ENCODE peak calls at places on chromosomes 4 and X, in six cellular contexts. W is activated CD8-positive, alpha-beta T cell treated with anti-CD3 and anti-CD28 coated beads for 36 hours; X is body of pancreas; O is HFF-Myc; S is tibial artery; B is neural progenitor cell. J is an unnamed sample.
A peak's percentile ranks its signal among the peaks of the same experiment; 100 is the strongest.

GRCh38 chrX:15946783-15947550 is 92.4 kb upstream of the AP1S2 start:
- DNase-seq in S (no peak), B (no peak), W (peak; percentile 11), O (peak; percentile 54), X (no peak), J (no peak)

GRCh38 chr4:183284965-183285364 is 35.1 kb downstream of the CLDN22 start:
- DNase-seq in O (peak; percentile 45), B (no peak), X (no peak), S (no peak), W (no peak), J (no peak)

GRCh38 chr4:148311493-148311892 is 130.7 kb downstream of the NR3C2 start:
- DNase-seq in W (no peak), B (no peak), O (no peak), X (no peak), S (no peak), J (no peak)

GRCh38 chrX:140180585-140180984 is 215.3 kb upstream of the CXorf66 start:
- DNase-seq in S (no peak), B (no peak), W (no peak), X (no peak), O (no peak), J (no peak)

GRCh38 chr4:184782731-184783472 is 42.9 kb downstream of the ACSL1 start:
- DNase-seq in X (no peak), O (no peak), S (no peak), B (no peak), W (no peak), J (no peak)

GRCh38 chrX:97267376-97267775 is 383.7 kb downstream of the RPA4 start:
- DNase-seq in S (no peak), W (no peak), B (no peak), O (no peak), X (no peak), J (no peak)

GRCh38 chrX:54495814-54496516 is at the start of gene FGD1:
- DNase-seq in B (peak; percentile 85), O (no peak), S (peak; percentile 86), X (peak; percentile 67), W (peak; percentile 34), J (peak; percentile 65)

GRCh38 chrX:56228914-56229313 is 3.2 kb upstream of the KLF8 start:
- DNase-seq in X (no peak), W (no peak), S (peak; percentile 66), O (no peak), B (no peak), J (no peak)

GRCh38 chr4:177108708-177109107 is 201.0 kb upstream of the NEIL3 start:
- DNase-seq in O (no peak), S (no peak), B (peak; percentile 7), W (no peak), X (no peak), J (no peak)

GRCh38 chr4:77742054-77742453 is 77.1 kb downstream of the CNOT6L start:
- DNase-seq in W (no peak), O (no peak), B (no peak), S (no peak), X (no peak), J (no peak)

GRCh38 chrX:48474127-48474526 is 1.9 kb upstream of the FTSJ1 start:
- DNase-seq in B (peak; percentile 23), O (no peak), S (no peak), X (no peak), W (peak; percentile 51), J (no peak)

GRCh38 chr4:150789864-150790263 is 207.9 kb downstream of the MAB21L2 start:
- DNase-seq in O (no peak), S (no peak), B (no peak), X (no peak), W (no peak), J (no peak)

GRCh38 chrX:6545712-6546111 is 10.8 kb upstream of the VCX3A start:
- DNase-seq in O (no peak), B (no peak), S (no peak), W (no peak), X (no peak), J (no peak)

GRCh38 chr4:16169491-16169890 is 56.8 kb downstream of the TAPT1 start:
- DNase-seq in O (no peak), B (no peak), W (no peak), X (no peak), S (no peak), J (no peak)

GRCh38 chrX:123739474-123739873 is 6.6 kb upstream of the THOC2 start:
- DNase-seq in B (no peak), O (no peak), W (no peak), X (no peak), S (no peak), J (no peak)

GRCh38 chrX:123732679-123733363 is at the start of gene THOC2:
- DNase-seq in S (peak; percentile 91), W (peak; percentile 83), X (peak; percentile 81), O (peak; percentile 63), B (peak; percentile 68), J (peak; percentile 81)

GRCh38 chrX:123738378-123738955 is 5.6 kb upstream of the THOC2 start:
- DNase-seq in X (no peak), S (no peak), W (no peak), B (no peak), O (no peak), J (no peak)

GRCh38 chrX:123740006-123740405 is 7.2 kb upstream of the THOC2 start:
- DNase-seq in B (peak; percentile 2), X (no peak), O (no peak), S (no peak), W (no peak), J (no peak)

GRCh38 chrX:123736333-123736921 is 3.6 kb upstream of the THOC2 start:
- DNase-seq in X (no peak), O (peak; percentile 22), W (no peak), B (no peak), S (no peak), J (no peak)
- TF ChIP-seq CTCF in X (no peak), O (no peak), W (no peak), B (no peak), S (no peak), J (no peak)

DNA sequence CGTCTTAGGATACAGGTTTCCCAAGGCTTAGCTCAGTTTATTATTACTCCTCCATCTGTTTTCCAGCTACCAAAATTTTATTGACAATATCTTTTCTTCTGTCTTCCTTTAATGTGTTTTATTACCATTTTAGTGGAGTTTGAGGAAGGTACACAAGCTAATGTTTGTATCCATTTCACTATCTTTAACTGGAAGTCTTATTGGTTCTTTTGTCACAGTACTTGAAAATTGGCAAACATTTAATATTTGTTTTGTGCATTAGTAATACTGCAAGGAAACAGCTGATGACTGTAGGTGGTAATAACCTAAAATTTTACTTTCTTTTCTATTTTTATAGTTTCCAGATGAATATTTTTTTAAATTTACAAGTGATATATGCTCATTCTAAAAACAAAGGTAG is 9.3 kb upstream of the ARL9 start:
- DNase-seq in B (no peak), O (no peak), S (no peak), W (no peak), X (no peak), J (no peak)
- TF ChIP-seq CTCF in B (no peak), O (no peak), S (no peak), W (no peak), X (no peak), J (no peak)

GRCh38 chrX:130902783-130903613 is at the start of gene ENOX2:
- DNase-seq in S (peak; percentile 96), O (peak; percentile 87), X (peak; percentile 88), W (peak; percentile 86), B (peak; percentile 95), J (peak; percentile 81)
- TF ChIP-seq CTCF in S (no peak), O (no peak), X (peak; percentile 29), W (no peak), B (no peak), J (no peak)

GRCh38 chr4:35151816-35152572 is 1092.3 kb downstream of the ARAP2 start:
- DNase-seq in B (peak; percentile 63), W (peak; percentile 14), O (peak; percentile 3), X (peak; percentile 21), S (no peak), J (no peak)
- TF ChIP-seq CTCF in B (peak; percentile 80), W (peak; percentile 19), O (peak; percentile 48), X (peak; percentile 19), S (no peak), J (peak; percentile 12)

DNA sequence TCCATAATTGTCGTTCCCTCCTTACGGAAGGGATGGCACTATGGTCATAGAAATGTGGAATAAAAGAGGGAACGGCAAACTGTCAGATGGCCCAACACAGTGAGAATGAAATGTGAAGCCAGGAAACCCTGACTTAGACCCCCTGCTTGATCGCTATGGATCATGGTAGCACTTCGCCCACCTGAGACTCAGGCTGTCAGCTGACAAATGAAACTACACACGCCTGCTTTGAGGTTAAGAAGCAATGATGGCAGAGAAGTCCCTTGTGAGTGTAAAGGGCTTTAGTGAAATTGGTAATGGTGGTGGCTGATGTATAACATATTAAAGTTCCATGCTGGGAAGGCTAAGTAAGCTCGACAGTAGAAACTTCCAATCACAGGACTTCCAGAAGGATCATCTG is 107.8 kb downstream of the AFAP1 start:
- DNase-seq in W (no peak), S (no peak), B (no peak), X (no peak), O (no peak), J (no peak)
- TF ChIP-seq CTCF in W (no peak), S (no peak), B (no peak), X (no peak), O (no peak), J (no peak)

GRCh38 chr4:75018811-75019210 is 85.9 kb downstream of the PARM1 start:
- DNase-seq in S (no peak), X (no peak), W (no peak), O (no peak), B (no peak), J (no peak)

GRCh38 chr4:75011131-75011795 is 78.3 kb downstream of the PARM1 start:
- DNase-seq in O (no peak), B (no peak), W (no peak), S (no peak), X (no peak), J (no peak)

GRCh38 chr4:75016472-75016871 is 83.6 kb downstream of the PARM1 start:
- DNase-seq in B (no peak), O (no peak), S (no peak), X (no peak), W (no peak), J (no peak)

GRCh38 chr4:75015627-75016026 is 82.7 kb downstream of the PARM1 start:
- DNase-seq in W (no peak), X (peak; percentile 40), B (no peak), S (peak; percentile 72), O (no peak), J (no peak)
- TF ChIP-seq CTCF in W (no peak), X (no peak), B (no peak), S (no peak), O (no peak), J (no peak)

DNA sequence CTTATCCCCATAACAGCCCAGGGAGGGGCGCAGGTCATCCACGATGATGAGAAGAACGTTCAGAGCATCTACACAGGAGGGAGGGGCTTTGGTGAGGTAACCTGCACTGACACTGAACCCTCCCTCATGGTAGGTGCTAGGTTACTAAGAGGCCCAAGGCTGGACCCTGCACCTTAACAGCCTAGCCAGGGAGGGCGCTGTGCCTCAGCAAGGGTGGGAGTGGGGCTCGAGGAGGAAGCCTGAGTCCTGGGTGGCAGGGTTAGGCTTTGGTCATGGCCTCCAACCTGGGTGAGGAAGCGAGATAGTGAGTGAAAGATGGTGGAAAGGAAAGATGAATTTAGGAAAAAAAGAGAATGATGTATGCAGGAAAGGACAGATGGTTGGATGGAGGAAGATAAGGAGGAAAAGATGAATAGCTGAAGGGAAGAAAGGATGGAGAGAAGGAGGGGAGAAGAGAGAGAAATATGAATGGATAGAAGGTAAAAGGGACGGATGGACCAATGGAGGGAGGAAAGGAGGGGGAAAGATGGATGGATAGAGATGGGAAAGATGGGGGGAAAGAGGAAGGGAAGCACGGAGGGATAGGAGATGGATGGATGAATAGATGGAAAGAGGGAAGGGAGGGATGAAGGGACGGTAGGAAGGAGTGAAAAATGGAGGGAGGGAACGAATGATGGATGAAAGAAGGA is 736 bp downstream of the IDS start:
- DNase-seq in W (peak; percentile 80), B (peak; percentile 27), O (no peak), X (peak; percentile 17), S (no peak), J (peak; percentile 59)
- TF ChIP-seq CTCF in W (peak; percentile 32), B (peak; percentile 46), O (peak; percentile 22), X (no peak), S (no peak), J (peak; percentile 61)

J was measured in GM13976.